ENCODE peak calls at places on chromosome 22, in nine cellular contexts. Y, Q, C, M, N, T, P, O and D are unnamed samples.

GRCh38 chr22:36079041-36079440 is 50.4 kb upstream of the RBFOX2 start:
- DNase-seq in P (no peak), Y (no peak), Q (no peak), N (no peak), T (no peak), O (no peak), M (no peak), C (no peak), D (no peak)

GRCh38 chr22:17596226-17596625 is 32.3 kb downstream of the ATP6V1E1 start:
- DNase-seq in Y (no peak), P (no peak), N (no peak), C (no peak), O (no peak), M (no peak), Q (no peak), T (no peak), D (no peak)

GRCh38 chr22:42613869-42614268 is 814 bp downstream of the POLDIP3 start:
- DNase-seq in C (no peak), O (peak), P (no peak), M (no peak), T (peak), Y (no peak), N (no peak), Q (no peak), D (no peak)

GRCh38 chr22:27474711-27475547 is 326.6 kb downstream of the MN1 start:
- DNase-seq in T (peak), M (peak), Q (no peak), C (no peak), O (peak), Y (no peak), N (no peak), P (no peak), D (peak)

GRCh38 chr22:42299586-42300285 is 29.3 kb upstream of the TCF20 start:
- DNase-seq in Q (peak), P (no peak), N (no peak), Y (no peak), O (no peak), T (no peak), M (no peak), C (peak), D (no peak)

GRCh38 chr22:47291565-47292495 is 529.4 kb downstream of the TBC1D22A start:
- DNase-seq in M (no peak), O (no peak), C (no peak), Q (no peak), Y (no peak), T (no peak), P (no peak), N (no peak), D (no peak)

GRCh38 chr22:25759825-25760231 is 17.8 kb downstream of the MYO18B start:
- DNase-seq in Q (no peak), O (peak), N (peak), M (no peak), P (no peak), Y (no peak), C (no peak), T (peak), D (peak)

GRCh38 chr22:39693943-39694500 is 123.5 kb downstream of the CACNA1I start:
- DNase-seq in C (no peak), P (no peak), M (no peak), N (no peak), Q (no peak), T (no peak), Y (no peak), O (no peak), D (no peak)

GRCh38 chr22:29797351-29797750 is 30.2 kb downstream of the UQCR10 start:
- DNase-seq in Q (no peak), M (no peak), O (no peak), T (no peak), C (no peak), P (no peak), Y (no peak), N (no peak), D (no peak)

GRCh38 chr22:32904044-32904443 is 102.5 kb downstream of the TIMP3 start:
- DNase-seq in N (no peak), Y (no peak), P (no peak), T (peak), M (no peak), C (peak), Q (no peak), O (no peak), D (peak)

GRCh38 chr22:26748845-26749244 is 91.5 kb downstream of the MIAT start:
- DNase-seq in Q (no peak), Y (no peak), N (no peak), O (no peak), M (no peak), T (no peak), P (no peak), C (no peak), D (no peak)

GRCh38 chr22:19232620-19233019 is 54.1 kb upstream of the SLC25A1 start:
- DNase-seq in C (no peak), Y (no peak), N (no peak), Q (no peak), P (no peak), O (no peak), M (no peak), T (no peak), D (no peak)

GRCh38 chr22:46336119-46337078 is 885 bp downstream of the TRMU start:
- DNase-seq in O (no peak), T (no peak), N (no peak), P (peak), Q (peak), M (no peak), Y (no peak), C (peak), D (peak)

GRCh38 chr22:33652596-33652995 is 267.7 kb downstream of the LARGE1 start:
- DNase-seq in N (no peak), Y (no peak), C (no peak), O (no peak), T (no peak), P (no peak), Q (no peak), M (no peak), D (no peak)

GRCh38 chr22:31870890-31871289 is 73.4 kb upstream of the YWHAH start:
- DNase-seq in N (peak), C (no peak), O (peak), P (no peak), M (no peak), Q (no peak), Y (no peak), T (peak), D (peak)

GRCh38 chr22:28674121-28674563 is 5.5 kb downstream of the TTC28 start:
- DNase-seq in Y (no peak), C (no peak), Q (no peak), P (no peak), N (no peak), M (no peak), O (peak), T (peak), D (peak)

GRCh38 chr22:44489026-44489425 is 9.0 kb downstream of the RTL6 start:
- DNase-seq in Y (no peak), P (no peak), N (no peak), O (no peak), Q (no peak), M (no peak), T (no peak), C (no peak), D (no peak)

GRCh38 chr22:17121235-17122195 is at the start of gene TMEM121B:
- DNase-seq in T (peak), Y (no peak), M (peak), P (peak), N (no peak), O (no peak), C (peak), Q (peak), D (no peak)

GRCh38 chr22:38504731-38505594 is 1.1 kb downstream of the DDX17 start:
- DNase-seq in Q (peak), O (peak), Y (no peak), P (no peak), T (peak), N (no peak), M (no peak), C (peak), D (no peak)

GRCh38 chr22:44023404-44024287 is 456 bp upstream of the PARVB start:
- DNase-seq in N (no peak), O (peak), Y (no peak), M (no peak), C (peak), P (peak), Q (peak), T (peak), D (no peak)

GRCh38 chr22:27133951-27134664 is 476.7 kb downstream of the MIAT start:
- DNase-seq in Y (no peak), T (peak), N (no peak), M (no peak), P (no peak), C (no peak), Q (no peak), O (peak), D (peak)

GRCh38 chr22:46006379-46007002 is 29.5 kb upstream of the WNT7B start:
- DNase-seq in Q (peak), O (peak), M (peak), T (peak), C (peak), Y (peak), N (no peak), P (peak), D (peak)

GRCh38 chr22:30324008-30324730 is 2.6 kb downstream of the TBC1D10A start:
- DNase-seq in Y (no peak), Q (no peak), C (no peak), P (no peak), T (peak), N (no peak), O (peak), M (no peak), D (no peak)

GRCh38 chr22:31898406-31898805 is 45.9 kb upstream of the YWHAH start:
- DNase-seq in M (no peak), T (no peak), Q (no peak), C (no peak), P (no peak), O (no peak), Y (no peak), N (no peak), D (no peak)

GRCh38 chr22:46171940-46172339 is 21.6 kb downstream of the PPARA start:
- DNase-seq in T (peak), P (no peak), Y (no peak), C (no peak), O (peak), Q (no peak), M (no peak), N (no peak), D (peak)

GRCh38 chr22:20624161-20624616 is 116.8 kb downstream of the MED15 start:
- DNase-seq in P (no peak), Q (no peak), Y (no peak), N (no peak), M (no peak), C (no peak), O (peak), T (no peak), D (peak)

GRCh38 chr22:47748887-47749286 is 986.4 kb downstream of the TBC1D22A start:
- DNase-seq in C (no peak), T (no peak), Q (no peak), Y (no peak), N (no peak), P (no peak), M (no peak), O (no peak), D (no peak)

GRCh38 chr22:48553119-48553518 is 1274.6 kb downstream of the BRD1 start:
- DNase-seq in T (no peak), Y (no peak), O (no peak), M (no peak), N (no peak), Q (no peak), C (no peak), P (no peak), D (no peak)

GRCh38 chr22:42286205-42286604 is 15.8 kb upstream of the TCF20 start:
- DNase-seq in Q (no peak), T (no peak), O (no peak), N (no peak), Y (no peak), M (no peak), C (no peak), P (no peak), D (no peak)

GRCh38 chr22:27504854-27505253 is 296.7 kb downstream of the MN1 start:
- DNase-seq in C (no peak), M (no peak), Q (no peak), O (no peak), N (no peak), T (no peak), Y (no peak), P (no peak), D (no peak)

GRCh38 chr22:46547179-46547882 is 9.9 kb upstream of the CELSR1 start:
- DNase-seq in T (peak), N (no peak), M (peak), C (peak), P (no peak), Y (no peak), Q (peak), O (peak), D (peak)

GRCh38 chr22:28477556-28477955 is 202.1 kb downstream of the TTC28 start:
- DNase-seq in O (no peak), Q (no peak), T (no peak), N (no peak), P (no peak), Y (no peak), M (no peak), C (no peak), D (no peak)